ENCODE peak calls at places on chromosomes 16 and 17, in six cellular contexts. One of them, this sample, is unnamed.
A peak's percentile ranks its signal among the peaks of the same experiment; 100 is the strongest.

GRCh38 chr16:17304124-17304813 is 166.5 kb downstream of the XYLT1 start:
- DNase-seq in frontal cortex: no peak
- DNase-seq in substantia nigra: no peak
- DNase-seq in midbrain: no peak
- DNase-seq in H54: no peak
- DNase-seq in vagina: no peak
- DNase-seq in this sample: peak; percentile 22

GRCh38 chr17:4161560-4162221 is 18.7 kb downstream of the CYB5D2 start:
- DNase-seq in frontal cortex: no peak
- DNase-seq in substantia nigra: peak; percentile 14
- DNase-seq in midbrain: no peak
- DNase-seq in H54: peak; percentile 33
- DNase-seq in vagina: no peak
- DNase-seq in this sample: no peak

GRCh38 chr16:81731636-81732035 is 47.5 kb upstream of the PLCG2 start:
- DNase-seq in frontal cortex: no peak
- DNase-seq in substantia nigra: no peak
- DNase-seq in midbrain: no peak
- DNase-seq in H54: no peak
- DNase-seq in vagina: no peak
- DNase-seq in this sample: no peak

GRCh38 chr17:75006653-75007052 is 5.8 kb upstream of the MRPL58 start:
- DNase-seq in frontal cortex: no peak
- DNase-seq in substantia nigra: no peak
- DNase-seq in midbrain: no peak
- DNase-seq in H54: no peak
- DNase-seq in vagina: no peak
- DNase-seq in this sample: no peak

GRCh38 chr17:63445571-63446217 is 412 bp downstream of the CYB561 start:
- DNase-seq in frontal cortex: no peak
- DNase-seq in substantia nigra: no peak
- DNase-seq in midbrain: no peak
- DNase-seq in H54: peak; percentile 75
- DNase-seq in vagina: no peak
- DNase-seq in this sample: peak; percentile 58

GRCh38 chr17:13597723-13598347 is 3.9 kb downstream of the HS3ST3A1 start:
- DNase-seq in frontal cortex: peak; percentile 50
- DNase-seq in substantia nigra: no peak
- DNase-seq in midbrain: peak; percentile 46
- DNase-seq in H54: no peak
- DNase-seq in vagina: no peak
- DNase-seq in this sample: peak; percentile 27

GRCh38 chr17:17840751-17841591 is 4.2 kb upstream of the SREBF1 start:
- DNase-seq in frontal cortex: peak; percentile 66
- DNase-seq in substantia nigra: peak; percentile 85
- DNase-seq in midbrain: peak; percentile 56
- DNase-seq in H54: no peak
- DNase-seq in vagina: no peak
- DNase-seq in this sample: no peak

GRCh38 chr16:75532142-75532765 is 3.7 kb downstream of the CHST5 start:
- DNase-seq in frontal cortex: no peak
- DNase-seq in substantia nigra: no peak
- DNase-seq in midbrain: no peak
- DNase-seq in H54: no peak
- DNase-seq in vagina: no peak
- DNase-seq in this sample: no peak

GRCh38 chr16:30659507-30660423 is 1.5 kb downstream of the FBRS start:
- DNase-seq in frontal cortex: peak; percentile 27
- DNase-seq in substantia nigra: no peak
- DNase-seq in midbrain: no peak
- DNase-seq in H54: no peak
- DNase-seq in vagina: no peak
- DNase-seq in this sample: no peak

GRCh38 chr16:84329016-84329415 is 34.3 kb downstream of the WFDC1 start:
- DNase-seq in frontal cortex: no peak
- DNase-seq in substantia nigra: no peak
- DNase-seq in midbrain: no peak
- DNase-seq in H54: no peak
- DNase-seq in vagina: no peak
- DNase-seq in this sample: no peak

GRCh38 chr16:27240948-27241531 is 27.5 kb downstream of the NSMCE1 start:
- DNase-seq in frontal cortex: no peak
- DNase-seq in substantia nigra: no peak
- DNase-seq in midbrain: no peak
- DNase-seq in H54: peak; percentile 40
- DNase-seq in vagina: peak; percentile 83
- DNase-seq in this sample: no peak

GRCh38 chr17:72913315-72913714 is 179.2 kb downstream of the SLC39A11 start:
- DNase-seq in frontal cortex: no peak
- DNase-seq in substantia nigra: no peak
- DNase-seq in midbrain: no peak
- DNase-seq in H54: peak; percentile 38
- DNase-seq in vagina: no peak
- DNase-seq in this sample: no peak

GRCh38 chr17:7384489-7385081 is 3.7 kb downstream of the TNK1 start:
- DNase-seq in frontal cortex: peak; percentile 25
- DNase-seq in substantia nigra: no peak
- DNase-seq in midbrain: no peak
- DNase-seq in H54: no peak
- DNase-seq in vagina: no peak
- DNase-seq in this sample: no peak

GRCh38 chr17:4588391-4588790 is 4.1 kb downstream of the SMTNL2 start:
- DNase-seq in frontal cortex: no peak
- DNase-seq in substantia nigra: no peak
- DNase-seq in midbrain: no peak
- DNase-seq in H54: no peak
- DNase-seq in vagina: no peak
- DNase-seq in this sample: no peak

GRCh38 chr17:33202011-33202410 is 91.1 kb downstream of the ASIC2 start:
- DNase-seq in frontal cortex: no peak
- DNase-seq in substantia nigra: no peak
- DNase-seq in midbrain: no peak
- DNase-seq in H54: no peak
- DNase-seq in vagina: no peak
- DNase-seq in this sample: no peak

GRCh38 chr16:57262841-57263584 is 18.0 kb downstream of the ARL2BP start:
- DNase-seq in frontal cortex: no peak
- DNase-seq in substantia nigra: peak; percentile 59
- DNase-seq in midbrain: peak; percentile 55
- DNase-seq in H54: no peak
- DNase-seq in vagina: no peak
- DNase-seq in this sample: no peak

GRCh38 chr16:450385-450784 is 24.9 kb downstream of the RAB11FIP3 start:
- DNase-seq in frontal cortex: no peak
- DNase-seq in substantia nigra: no peak
- DNase-seq in midbrain: no peak
- DNase-seq in H54: no peak
- DNase-seq in vagina: no peak
- DNase-seq in this sample: no peak

GRCh38 chr16:51167170-51167710 is 16.2 kb upstream of the SALL1 start:
- DNase-seq in frontal cortex: no peak
- DNase-seq in substantia nigra: no peak
- DNase-seq in midbrain: no peak
- DNase-seq in H54: no peak
- DNase-seq in vagina: no peak
- DNase-seq in this sample: no peak